ENCODE peak calls at places on chromosomes 3 and 15, in five cellular contexts. S, A, E, D and M are unnamed samples.

GRCh38 chr3:33789183-33789954 is 9.1 kb upstream of the PDCD6IP start:
- DNase-seq in S (no peak), A (no peak), E (no peak), D (no peak), M (no peak)

GRCh38 chr3:140135461-140135860 is 200.5 kb downstream of the CLSTN2 start:
- DNase-seq in S (no peak), A (no peak), E (no peak), D (no peak), M (no peak)

GRCh38 chr3:155407971-155408370 is 114.5 kb upstream of the STRIT1 start:
- DNase-seq in S (no peak), A (no peak), E (no peak), D (no peak), M (no peak)

GRCh38 chr15:37107071-37107753 is 6.9 kb upstream of the MEIS2 start:
- DNase-seq in S (no peak), A (peak), E (peak), D (no peak), M (no peak)

GRCh38 chr15:45743309-45744041 is 108.6 kb downstream of the SQOR start:
- DNase-seq in S (no peak), A (no peak), E (peak), D (no peak), M (no peak)

GRCh38 chr15:32856753-32857152 is 138.9 kb downstream of the GREM1 start:
- DNase-seq in S (no peak), A (no peak), E (no peak), D (no peak), M (no peak)

GRCh38 chr15:52117549-52117948 is 5.0 kb upstream of the BCL2L10 start:
- DNase-seq in S (no peak), A (no peak), E (no peak), D (no peak), M (no peak)

GRCh38 chr15:85361306-85361705 is 19.1 kb upstream of the AKAP13 start:
- DNase-seq in S (no peak), A (no peak), E (no peak), D (no peak), M (no peak)

GRCh38 chr3:8739757-8740508 is 6.3 kb downstream of the CAV3 start:
- DNase-seq in S (no peak), A (no peak), E (no peak), D (no peak), M (no peak)

GRCh38 chr15:76065267-76065666 is 5.5 kb downstream of the TMEM266 start:
- DNase-seq in S (no peak), A (peak), E (no peak), D (no peak), M (peak)

GRCh38 chr15:41798607-41799487 is 24.6 kb downstream of the MAPKBP1 start:
- DNase-seq in S (no peak), A (no peak), E (no peak), D (no peak), M (no peak)